ENCODE peak calls at places on chromosomes 5 and 9, in four cellular contexts. T is HCT116, H is heart left ventricle, O is ovary. R is an unnamed sample.

GRCh38 chr9:84966876-84967830 is 297.6 kb downstream of the NTRK2 start:
- DNase-seq in T (no peak), H (no peak), O (no peak), R (peak)

GRCh38 chr9:126649477-126649876 is 35.7 kb downstream of the LMX1B start:
- DNase-seq in T (no peak), H (no peak), O (no peak), R (no peak)

GRCh38 chr5:143921525-143922311 is 109.8 kb downstream of the HMHB1 start:
- DNase-seq in T (no peak), H (no peak), O (no peak), R (no peak)

GRCh38 chr5:167296680-167297079 is 994.8 kb upstream of the WWC1 start:
- DNase-seq in T (no peak), H (no peak), O (no peak), R (no peak)

GRCh38 chr5:850511-851006 is at the start of gene ZDHHC11:
- DNase-seq in T (no peak), H (peak), O (no peak), R (peak)

GRCh38 chr5:23704176-23704855 is 196.9 kb downstream of the PRDM9 start:
- DNase-seq in T (no peak), H (no peak), O (no peak), R (no peak)

GRCh38 chr5:157999696-158000095 is 140.8 kb upstream of the CLINT1 start:
- DNase-seq in T (no peak), H (no peak), O (no peak), R (no peak)

GRCh38 chr5:138391859-138392386 is 39.4 kb downstream of the KDM3B start:
- DNase-seq in T (no peak), H (peak), O (no peak), R (no peak)

GRCh38 chr5:40689442-40689841 is 9.7 kb downstream of the PTGER4 start:
- DNase-seq in T (peak), H (no peak), O (no peak), R (peak)

GRCh38 chr5:78597068-78597857 is 51.3 kb downstream of the LHFPL2 start:
- DNase-seq in T (no peak), H (peak), O (no peak), R (peak)

GRCh38 chr5:93584531-93585053 is 1.6 kb downstream of the NR2F1 start:
- DNase-seq in T (no peak), H (no peak), O (no peak), R (no peak)

GRCh38 chr9:106915851-106916250 is 52.9 kb downstream of the ZNF462 start:
- DNase-seq in T (no peak), H (no peak), O (no peak), R (no peak)

GRCh38 chr9:33167084-33167948 is at the start of gene B4GALT1:
- DNase-seq in T (peak), H (peak), O (peak), R (peak)

GRCh38 chr5:172150514-172151425 is 37.3 kb downstream of the STK10 start:
- DNase-seq in T (no peak), H (peak), O (no peak), R (no peak)

GRCh38 chr9:69254223-69254622 is 70.8 kb upstream of the ENTREP1 start:
- DNase-seq in T (no peak), H (no peak), O (no peak), R (no peak)

GRCh38 chr5:139517683-139518564 is 35.4 kb upstream of the STING1 start:
- DNase-seq in T (peak), H (peak), O (peak), R (peak)

GRCh38 chr5:39274388-39275085 is 55.2 kb upstream of the FYB1 start:
- DNase-seq in T (no peak), H (no peak), O (no peak), R (no peak)

GRCh38 chr9:124348831-124349230 is 66.4 kb downstream of the PSMB7 start:
- DNase-seq in T (no peak), H (peak), O (no peak), R (no peak)

GRCh38 chr9:2559212-2560152 is 62.1 kb upstream of the VLDLR start:
- DNase-seq in T (no peak), H (peak), O (peak), R (no peak)

GRCh38 chr9:116756995-116757394 is 69.9 kb downstream of the TRIM32 start:
- DNase-seq in T (no peak), H (no peak), O (no peak), R (no peak)

GRCh38 chr9:132384376-132384775 is 22.3 kb downstream of the TTF1 start:
- DNase-seq in T (no peak), H (no peak), O (no peak), R (no peak)

GRCh38 chr9:92439921-92440750 is 15.9 kb upstream of the OMD start:
- DNase-seq in T (no peak), H (no peak), O (no peak), R (no peak)

GRCh38 chr9:119611564-119611963 is 242.3 kb upstream of the BRINP1 start:
- DNase-seq in T (no peak), H (no peak), O (no peak), R (no peak)

GRCh38 chr5:10789021-10789420 is 28.0 kb upstream of the DAP start:
- DNase-seq in T (no peak), H (peak), O (peak), R (no peak)

GRCh38 chr5:140800816-140801493 is at the start of gene PCDHA3:
- DNase-seq in T (no peak), H (no peak), O (no peak), R (peak)

GRCh38 chr5:76325876-76326491 is 77.1 kb upstream of the IQGAP2 start:
- DNase-seq in T (no peak), H (no peak), O (no peak), R (no peak)

GRCh38 chr9:117777823-117778222 is 73.6 kb downstream of the TLR4 start:
- DNase-seq in T (no peak), H (no peak), O (no peak), R (no peak)

GRCh38 chr9:137825324-137825991 is 52.1 kb upstream of the CACNA1B start:
- DNase-seq in T (no peak), H (no peak), O (no peak), R (no peak)

GRCh38 chr5:155727512-155728145 is 599.3 kb upstream of the SGCD start:
- DNase-seq in T (no peak), H (no peak), O (no peak), R (no peak)

DNA sequence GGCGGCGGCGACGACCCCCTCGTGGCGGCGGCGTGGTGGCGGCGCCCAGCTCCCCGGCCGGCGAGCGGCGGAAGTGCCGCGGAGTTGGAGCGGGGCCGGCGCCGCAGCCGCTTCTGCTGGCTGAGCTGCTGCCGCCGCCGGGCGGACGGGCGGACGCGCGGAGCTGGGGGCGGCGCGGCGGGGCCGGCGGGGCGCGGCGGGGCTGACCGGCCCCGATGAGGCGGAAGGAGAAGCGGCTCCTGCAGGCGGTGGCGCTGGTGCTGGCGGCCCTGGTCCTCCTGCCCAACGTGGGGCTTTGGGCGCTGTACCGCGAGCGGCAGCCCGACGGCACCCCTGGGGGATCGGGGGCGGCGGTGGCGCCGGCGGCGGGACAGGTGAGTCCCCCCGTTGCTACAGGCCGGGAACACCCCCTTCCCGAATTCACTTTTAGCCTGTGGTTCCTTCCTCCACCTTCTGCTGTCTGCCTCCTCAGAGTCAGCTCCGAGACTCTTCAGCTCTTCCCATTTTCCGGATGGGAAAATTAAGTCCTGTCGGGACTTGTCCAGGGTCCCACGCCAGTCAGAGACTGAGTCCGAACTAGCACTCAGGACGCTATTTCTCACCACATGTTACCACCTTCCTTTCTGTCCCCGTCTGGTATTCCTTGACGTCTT is at the start of gene GALNT10:
- DNase-seq in T (peak), H (peak), O (peak), R (peak)
- TF ChIP-seq POLR2A in T (peak), H (no peak), O (no peak), R (no peak)

DNA sequence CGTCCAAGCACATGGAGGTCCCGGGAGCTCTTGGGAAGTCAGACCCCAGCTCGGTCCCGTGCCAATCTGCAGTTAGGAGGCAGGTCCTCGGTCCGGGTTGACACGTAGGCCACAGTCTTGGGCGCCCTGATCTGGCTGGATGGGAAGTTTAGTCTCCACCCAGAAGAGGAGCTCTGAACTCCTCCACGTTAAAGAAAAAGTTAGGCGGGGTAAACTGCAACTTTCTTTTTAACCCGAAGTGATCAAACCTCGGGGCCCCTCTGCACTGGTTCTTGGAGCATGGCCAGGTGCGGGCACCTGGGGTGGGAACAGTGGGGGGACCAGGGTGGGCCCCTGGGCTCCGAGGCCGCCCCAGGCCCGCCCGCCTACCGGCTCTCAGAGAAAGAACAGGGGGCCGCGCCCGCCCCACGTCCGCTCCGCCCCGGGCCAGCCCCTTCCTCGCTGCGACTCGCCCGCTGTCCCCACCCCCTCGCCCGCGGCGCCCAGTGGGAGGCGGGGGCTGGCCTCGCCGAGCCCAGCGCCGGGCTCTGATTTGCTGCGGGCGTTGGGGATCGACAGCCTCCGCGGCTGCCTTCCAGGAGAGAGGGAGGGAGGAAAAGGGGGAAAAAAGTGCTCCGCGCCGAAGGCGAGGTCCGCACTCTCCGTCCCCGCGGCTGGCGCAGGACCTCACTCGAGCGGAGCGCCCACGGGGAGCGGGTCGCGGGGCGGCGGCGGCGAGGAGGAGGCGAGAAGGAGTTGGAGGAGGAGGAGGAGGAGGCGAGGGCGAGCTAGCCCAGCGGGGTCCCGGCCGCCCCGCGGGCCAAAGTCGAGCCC is at the start of gene COL5A1:
- DNase-seq in T (no peak), H (peak), O (peak), R (no peak)
- TF ChIP-seq POLR2A in T (no peak), H (peak), O (peak), R (no peak)

GRCh38 chr5:14552017-14552416 is 29.6 kb upstream of the OTULINL start:
- DNase-seq in T (no peak), H (no peak), O (no peak), R (no peak)

GRCh38 chr5:14560091-14560595 is 21.4 kb upstream of the OTULINL start:
- DNase-seq in T (no peak), H (no peak), O (no peak), R (no peak)

GRCh38 chr5:14557840-14558239 is 23.8 kb upstream of the OTULINL start:
- DNase-seq in T (no peak), H (no peak), O (no peak), R (no peak)

GRCh38 chr5:14557203-14557725 is 24.3 kb upstream of the OTULINL start:
- DNase-seq in T (no peak), H (no peak), O (no peak), R (no peak)

GRCh38 chr5:14556015-14556414 is 25.6 kb upstream of the OTULINL start:
- DNase-seq in T (no peak), H (no peak), O (no peak), R (no peak)
- TF ChIP-seq POLR2A in T (no peak), H (no peak), O (no peak), R (no peak)

GRCh38 chr9:128786681-128787582 is at the start of gene TBC1D13:
- DNase-seq in T (peak), H (peak), O (peak), R (peak)
- TF ChIP-seq POLR2A in T (no peak), H (peak), O (peak), R (no peak)

DNA sequence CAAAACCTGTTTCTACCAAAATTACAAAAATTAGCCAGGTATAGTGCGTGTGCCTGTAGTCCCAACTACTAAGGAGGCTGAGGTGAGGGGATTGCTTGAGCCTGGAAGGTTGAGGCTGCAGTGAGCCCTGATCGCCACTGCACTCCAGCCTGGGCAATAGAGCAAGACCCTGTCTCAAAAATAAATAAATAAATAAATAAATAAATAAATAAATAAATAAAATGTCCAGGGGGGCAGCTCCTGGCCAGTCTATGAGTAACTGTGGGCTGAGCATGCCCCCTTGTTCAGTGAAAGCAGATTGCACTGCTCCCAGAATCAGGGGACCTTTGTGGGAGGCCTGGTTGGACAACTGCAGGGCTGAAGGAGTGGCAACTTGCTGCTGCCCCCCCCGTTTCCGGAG is 62.7 kb downstream of the PDE6A start:
- DNase-seq in T (no peak), H (no peak), O (no peak), R (no peak)
- TF ChIP-seq POLR2A in T (no peak), H (no peak), O (no peak), R (no peak)

DNA sequence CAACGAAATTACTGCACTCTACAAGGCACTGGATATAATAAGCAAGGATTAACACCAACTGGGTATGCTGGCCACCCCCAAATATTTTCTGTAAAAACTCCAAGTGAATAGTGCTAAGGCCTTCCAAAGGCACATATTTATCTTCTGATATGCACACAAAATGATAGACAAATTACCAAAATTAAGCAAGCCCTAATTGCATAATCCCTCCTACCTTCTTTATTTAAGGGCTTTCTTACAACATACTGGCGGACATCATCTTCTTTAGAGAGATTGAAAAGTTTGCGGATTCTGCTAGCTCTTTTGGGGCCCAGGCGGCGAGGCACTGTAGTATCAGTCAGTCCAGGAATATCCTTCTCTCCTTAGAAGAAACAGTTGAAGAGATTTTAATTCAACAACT is 1.9 kb downstream of the RPS6 start:
- DNase-seq in T (no peak), H (no peak), O (no peak), R (no peak)
- TF ChIP-seq POLR2A in T (no peak), H (no peak), O (no peak), R (no peak)

GRCh38 chr9:89635007-89635742 is 30.4 kb downstream of the GADD45G start:
- DNase-seq in T (no peak), H (no peak), O (no peak), R (no peak)
- TF ChIP-seq POLR2A in T (no peak), H (no peak), O (no peak), R (no peak)